ENCODE peak calls at places on chromosome 20, in seven cellular contexts. T is ovary, Y is cardiac fibroblast, D is DND-41, S is Calu3, H is heart left ventricle, A is AG04450. G is an unnamed sample.

GRCh38 chr20:5149892-5150225 is 23.1 kb downstream of the CDS2 start:
- DNase-seq in Y (no peak), T (no peak), A (no peak), S (no peak), H (no peak), D (no peak), G (no peak)

GRCh38 chr20:54070187-54070987 is at the start of gene BCAS1:
- DNase-seq in D (no peak), H (no peak), S (peak), T (no peak), A (no peak), Y (no peak), G (no peak)

GRCh38 chr20:22496817-22497216 is 87.6 kb downstream of the FOXA2 start:
- DNase-seq in S (no peak), D (no peak), H (no peak), T (no peak), A (no peak), Y (no peak), G (no peak)

GRCh38 chr20:5150226-5151076 is 23.6 kb downstream of the CDS2 start:
- DNase-seq in D (no peak), S (no peak), T (no peak), H (no peak), Y (peak), A (no peak), G (no peak)

GRCh38 chr20:43938932-43939761 is 24.5 kb downstream of the TOX2 start:
- DNase-seq in H (peak), T (no peak), S (peak), D (no peak), Y (peak), A (peak), G (peak)

GRCh38 chr20:18388860-18389259 is 78.0 kb downstream of the DZANK1 start:
- DNase-seq in S (no peak), Y (peak), A (peak), H (no peak), T (peak), D (no peak), G (no peak)

GRCh38 chr20:53750827-53751393 is 157.3 kb upstream of the ZNF217 start:
- DNase-seq in Y (peak), H (no peak), T (no peak), D (peak), A (peak), S (no peak), G (no peak)

GRCh38 chr20:38872036-38872435 is 54.2 kb upstream of the FAM83D start:
- DNase-seq in H (no peak), T (no peak), A (no peak), D (no peak), S (peak), Y (no peak), G (no peak)

GRCh38 chr20:46402236-46402886 is 4.1 kb downstream of the ELMO2 start:
- DNase-seq in H (no peak), T (no peak), A (no peak), S (no peak), D (no peak), Y (peak), G (no peak)

GRCh38 chr20:25514747-25515340 is 70.5 kb downstream of the NINL start:
- DNase-seq in D (peak), S (no peak), A (no peak), H (no peak), T (no peak), Y (no peak), G (no peak)

GRCh38 chr20:25270829-25271251 is 23.0 kb downstream of the PYGB start:
- DNase-seq in T (no peak), Y (no peak), S (no peak), D (no peak), A (no peak), H (peak), G (no peak)

GRCh38 chr20:62137092-62137384 is 6.2 kb downstream of the PSMA7 start:
- DNase-seq in D (no peak), T (no peak), A (no peak), H (no peak), Y (no peak), S (no peak), G (no peak)

DNA sequence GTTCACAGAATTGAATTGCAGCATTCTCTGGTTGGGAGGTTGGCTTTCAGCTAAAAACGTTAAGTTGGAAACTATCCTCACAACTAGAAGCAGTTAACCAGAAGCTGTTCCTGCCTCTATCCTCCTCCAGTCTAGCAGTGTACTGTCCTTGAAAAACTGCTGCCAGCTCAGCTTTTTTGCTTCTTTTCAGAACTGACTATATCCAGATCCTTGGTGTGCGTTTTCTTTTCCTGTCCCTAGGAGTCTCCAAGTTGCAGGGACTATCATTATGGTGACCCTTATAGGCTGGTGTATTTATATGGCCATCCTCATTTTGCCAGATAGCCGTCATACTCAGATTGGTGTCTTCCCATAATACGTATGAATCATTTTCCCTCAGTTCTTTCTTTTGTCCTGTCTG is 5.5 kb downstream of the ITCH start:
- DNase-seq in S (no peak), Y (peak), T (no peak), H (no peak), D (no peak), A (no peak), G (no peak)
- TF ChIP-seq CTCF in S (no peak), Y (no peak), T (no peak), H (no peak), D (no peak), A (no peak), G (no peak)

GRCh38 chr20:44943828-44944227 is 16.4 kb downstream of the TOMM34 start:
- DNase-seq in T (no peak), A (no peak), H (no peak), Y (no peak), S (no peak), D (no peak), G (no peak)

GRCh38 chr20:44938637-44939036 is 21.6 kb downstream of the TOMM34 start:
- DNase-seq in A (no peak), H (no peak), Y (no peak), D (no peak), S (no peak), T (no peak), G (no peak)

GRCh38 chr20:44945261-44945660 is 14.9 kb downstream of the TOMM34 start:
- DNase-seq in Y (no peak), T (no peak), A (no peak), S (no peak), H (no peak), D (no peak), G (no peak)

GRCh38 chr20:44941292-44941691 is 18.9 kb downstream of the TOMM34 start:
- DNase-seq in H (no peak), T (no peak), A (no peak), D (no peak), Y (no peak), S (no peak), G (no peak)

GRCh38 chr20:44942264-44942973 is 17.8 kb downstream of the TOMM34 start:
- DNase-seq in D (no peak), S (no peak), Y (no peak), A (no peak), T (no peak), H (no peak), G (no peak)
- TF ChIP-seq CTCF in D (no peak), S (no peak), Y (no peak), A (no peak), T (no peak), H (peak), G (no peak)

GRCh38 chr20:50199703-50200102 is 9.1 kb downstream of the CEBPB start:
- DNase-seq in H (no peak), Y (no peak), A (no peak), D (no peak), T (no peak), S (no peak), G (no peak)

GRCh38 chr20:50200482-50201104 is 10.0 kb downstream of the CEBPB start:
- DNase-seq in S (no peak), D (no peak), Y (no peak), H (peak), T (no peak), A (no peak), G (no peak)

GRCh38 chr20:50203951-50204937 is 13.6 kb downstream of the CEBPB start:
- DNase-seq in D (no peak), T (no peak), H (no peak), Y (no peak), S (no peak), A (no peak), G (no peak)

GRCh38 chr20:50198716-50199115 is 8.1 kb downstream of the CEBPB start:
- DNase-seq in Y (no peak), H (no peak), S (no peak), T (no peak), A (no peak), D (no peak), G (no peak)

DNA sequence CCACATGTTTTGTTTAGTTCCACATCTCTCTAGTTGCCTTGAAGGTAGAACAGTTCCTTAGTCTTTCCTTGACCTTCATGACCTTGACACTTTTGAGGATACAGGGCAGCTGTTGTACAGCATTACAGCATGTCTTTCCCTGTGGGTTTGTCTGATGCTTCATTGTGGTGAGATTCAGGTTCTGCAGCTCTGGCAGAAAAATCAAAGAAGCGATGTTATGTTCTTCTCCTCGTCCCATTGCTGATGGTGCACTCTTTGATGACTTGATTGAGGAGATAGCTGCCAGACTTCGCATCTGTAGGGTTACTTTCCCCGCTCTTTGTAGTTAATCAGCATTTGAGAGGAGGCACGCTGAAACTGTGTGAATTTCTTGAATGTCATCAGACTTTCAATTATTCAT is 12.0 kb downstream of the CEBPB start:
- DNase-seq in D (no peak), T (no peak), S (no peak), A (no peak), Y (no peak), H (no peak), G (no peak)
- TF ChIP-seq CTCF in D (no peak), T (no peak), S (no peak), A (no peak), Y (no peak), H (no peak), G (no peak)

DNA sequence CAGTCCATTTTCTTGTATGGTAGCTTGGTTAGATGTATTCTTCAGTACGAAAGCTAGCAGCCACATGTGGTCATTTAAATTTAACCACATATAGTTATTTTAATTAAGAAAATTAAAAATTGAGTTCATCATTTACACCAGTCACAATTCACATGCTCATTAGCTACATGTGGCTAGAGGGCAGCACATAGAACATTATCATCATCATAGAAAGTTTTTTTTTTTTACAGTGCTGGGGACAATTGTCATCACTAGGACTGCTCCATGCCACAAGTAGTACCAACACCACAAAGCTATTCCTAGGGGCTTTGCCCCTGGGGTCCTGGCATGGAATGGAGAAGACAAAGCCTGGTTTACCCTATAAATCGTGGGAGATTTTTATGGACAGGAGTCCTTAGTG is 30.5 kb downstream of the PLCB4 start:
- DNase-seq in T (no peak), Y (no peak), S (no peak), D (no peak), H (no peak), A (no peak), G (no peak)
- TF ChIP-seq CTCF in T (no peak), Y (no peak), S (no peak), D (no peak), H (no peak), A (no peak), G (no peak)

GRCh38 chr20:36732456-36732855 is 13.4 kb downstream of the NDRG3 start:
- DNase-seq in T (no peak), Y (no peak), S (no peak), D (no peak), H (no peak), A (no peak), G (no peak)

GRCh38 chr20:36726168-36726567 is 19.7 kb downstream of the NDRG3 start:
- DNase-seq in T (no peak), Y (no peak), S (no peak), A (no peak), H (no peak), D (no peak), G (no peak)

DNA sequence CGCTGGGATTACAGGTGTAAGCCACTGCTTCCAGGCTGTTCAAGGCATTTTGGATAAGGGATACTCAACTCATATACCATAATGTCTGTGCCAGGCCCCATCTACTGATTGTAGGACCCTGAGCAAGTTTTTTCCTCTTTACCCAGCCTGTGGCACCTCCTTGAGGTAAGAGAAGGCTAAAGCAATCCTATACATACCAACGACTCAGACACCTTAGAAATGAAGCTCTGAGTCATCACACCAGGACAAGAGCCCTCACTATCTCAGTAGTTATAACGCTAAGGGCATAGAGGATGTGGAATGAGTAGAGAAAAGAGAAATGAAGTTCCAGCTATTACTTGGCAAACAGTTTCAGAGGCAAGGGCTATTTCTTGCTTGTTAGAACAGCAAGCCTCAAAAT is 16.9 kb downstream of the NDRG3 start:
- DNase-seq in A (no peak), S (peak), H (no peak), Y (peak), T (no peak), D (no peak), G (no peak)
- TF ChIP-seq CTCF in A (peak), S (peak), H (no peak), Y (no peak), T (no peak), D (peak), G (no peak)

GRCh38 chr20:1019344-1019743 is 17.2 kb upstream of the RSPO4 start:
- DNase-seq in H (no peak), T (no peak), D (no peak), Y (no peak), A (no peak), S (no peak), G (no peak)
- TF ChIP-seq CTCF in H (no peak), T (no peak), D (no peak), Y (no peak), A (no peak), S (no peak), G (no peak)

GRCh38 chr20:34560141-34560523 is 1.6 kb downstream of the MAP1LC3A start:
- DNase-seq in H (no peak), T (peak), D (no peak), A (no peak), S (no peak), Y (no peak), G (no peak)

GRCh38 chr20:34560614-34561013 is 2.1 kb downstream of the MAP1LC3A start:
- DNase-seq in T (no peak), S (no peak), Y (no peak), A (no peak), D (no peak), H (no peak), G (no peak)

GRCh38 chr20:34561661-34562060 is 3.1 kb downstream of the MAP1LC3A start:
- DNase-seq in A (no peak), T (no peak), S (no peak), Y (no peak), D (no peak), H (no peak), G (no peak)

GRCh38 chr20:34564810-34565209 is 6.3 kb downstream of the MAP1LC3A start:
- DNase-seq in S (no peak), H (no peak), T (no peak), Y (no peak), A (no peak), D (no peak), G (no peak)

GRCh38 chr20:34562643-34563042 is 4.1 kb downstream of the MAP1LC3A start:
- DNase-seq in D (peak), H (no peak), A (no peak), S (peak), Y (peak), T (no peak), G (no peak)
- TF ChIP-seq CTCF in D (peak), H (peak), A (peak), S (peak), Y (peak), T (no peak), G (no peak)

DNA sequence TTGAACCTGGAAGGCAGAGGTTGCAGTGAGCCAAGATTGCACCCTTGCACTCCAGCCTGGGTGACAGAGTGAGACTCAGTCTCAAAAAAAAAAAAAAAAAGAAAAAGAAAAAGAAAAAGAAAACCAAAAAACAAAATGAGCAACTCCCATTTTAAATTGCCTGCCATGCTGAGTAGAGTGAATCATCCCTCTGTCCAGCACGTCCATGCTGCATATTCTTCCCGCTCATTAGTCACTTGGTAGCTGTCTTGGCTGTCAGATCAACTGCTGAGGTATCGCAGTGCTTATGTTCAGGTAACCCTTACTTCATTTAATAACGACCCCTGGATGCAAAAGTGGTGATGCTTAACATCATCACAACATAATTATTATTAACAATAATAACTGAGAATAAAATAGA is 72.6 kb upstream of the RNF24 start:
- DNase-seq in T (no peak), A (no peak), S (no peak), D (no peak), H (no peak), Y (no peak), G (no peak)
- TF ChIP-seq CTCF in T (no peak), A (no peak), S (no peak), D (no peak), H (no peak), Y (no peak), G (no peak)

GRCh38 chr20:10559266-10559665 is 114.5 kb downstream of the JAG1 start:
- DNase-seq in T (no peak), D (no peak), Y (no peak), S (no peak), A (no peak), H (no peak), G (no peak)

GRCh38 chr20:10560681-10561080 is 113.1 kb downstream of the JAG1 start:
- DNase-seq in T (no peak), H (no peak), S (no peak), A (no peak), D (no peak), Y (no peak), G (no peak)

GRCh38 chr20:10557685-10558084 is 116.1 kb downstream of the JAG1 start:
- DNase-seq in T (no peak), Y (no peak), D (no peak), A (no peak), S (no peak), H (no peak), G (no peak)

GRCh38 chr20:10556519-10557083 is 117.2 kb downstream of the JAG1 start:
- DNase-seq in S (no peak), T (no peak), H (no peak), Y (no peak), D (no peak), A (no peak), G (no peak)

DNA sequence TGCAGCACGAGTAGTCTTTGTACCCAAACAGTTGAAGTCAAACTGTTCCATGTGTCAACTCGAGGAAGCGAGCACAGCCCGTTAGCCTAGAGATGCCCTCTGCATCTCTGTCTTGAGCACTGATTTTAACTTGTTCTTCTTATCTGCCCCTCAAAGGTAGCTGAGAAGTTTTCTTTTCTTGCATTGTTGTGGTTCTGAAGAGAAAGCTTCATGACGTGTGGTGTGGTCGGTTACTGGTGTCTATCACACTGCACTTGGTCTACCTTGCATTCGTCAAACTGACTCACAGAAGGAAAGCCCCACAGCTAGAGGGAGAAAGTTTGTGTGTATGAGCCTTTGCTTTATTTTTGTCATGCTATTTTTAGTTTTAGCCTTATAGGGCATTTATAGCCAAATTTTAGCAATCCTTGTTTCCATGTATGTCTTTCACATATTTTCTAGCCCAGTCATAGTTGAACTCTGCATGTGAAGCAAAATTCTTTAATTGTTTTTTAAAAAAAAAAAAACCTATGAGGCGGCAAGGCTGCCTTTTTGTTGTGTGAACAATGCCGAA is 115.1 kb downstream of the JAG1 start:
- DNase-seq in D (no peak), A (peak), H (no peak), S (no peak), T (no peak), Y (peak), G (no peak)
- TF ChIP-seq CTCF in D (no peak), A (peak), H (no peak), S (no peak), T (no peak), Y (peak), G (no peak)